ENCODE peak calls at places on chromosome 2, in four cellular contexts. One of them, this sample, is unnamed.

GRCh38 chr2:96197541-96198255 is 10.9 kb downstream of the STARD7 start:
- DNase-seq in esophagus muscularis mucosa: no peak
- DNase-seq in A549: no peak
- DNase-seq in body of pancreas: no peak
- DNase-seq in this sample: no peak

GRCh38 chr2:240964854-240965295 is 33.5 kb upstream of the SNED1 start:
- DNase-seq in esophagus muscularis mucosa: no peak
- DNase-seq in A549: no peak
- DNase-seq in body of pancreas: no peak
- DNase-seq in this sample: no peak

GRCh38 chr2:134216152-134216829 is 37.6 kb upstream of the MGAT5 start:
- DNase-seq in esophagus muscularis mucosa: no peak
- DNase-seq in A549: no peak
- DNase-seq in body of pancreas: no peak
- DNase-seq in this sample: no peak

GRCh38 chr2:171136024-171136423 is 24.7 kb downstream of the TLK1 start:
- DNase-seq in esophagus muscularis mucosa: no peak
- DNase-seq in A549: no peak
- DNase-seq in body of pancreas: no peak
- DNase-seq in this sample: no peak

GRCh38 chr2:18891598-18892345 is 302.4 kb upstream of the NT5C1B start:
- DNase-seq in esophagus muscularis mucosa: no peak
- DNase-seq in A549: no peak
- DNase-seq in body of pancreas: no peak
- DNase-seq in this sample: no peak

GRCh38 chr2:176687350-176687749 is 418.1 kb downstream of the MTX2 start:
- DNase-seq in esophagus muscularis mucosa: no peak
- DNase-seq in A549: no peak
- DNase-seq in body of pancreas: no peak
- DNase-seq in this sample: no peak

GRCh38 chr2:41720702-41721344 is 327.0 kb upstream of the PKDCC start:
- DNase-seq in esophagus muscularis mucosa: no peak
- DNase-seq in A549: no peak
- DNase-seq in body of pancreas: no peak
- DNase-seq in this sample: no peak

GRCh38 chr2:118881490-118882129 is 34.2 kb upstream of the EN1 start:
- DNase-seq in esophagus muscularis mucosa: peak; percentile 60
- DNase-seq in A549: peak; percentile 55
- DNase-seq in body of pancreas: peak; percentile 67
- DNase-seq in this sample: no peak

GRCh38 chr2:172997031-172997430 is 78.6 kb upstream of the MAP3K20 start:
- DNase-seq in esophagus muscularis mucosa: no peak
- DNase-seq in A549: no peak
- DNase-seq in body of pancreas: no peak
- DNase-seq in this sample: no peak

GRCh38 chr2:54015809-54016703 is 45.3 kb upstream of the PSME4 start:
- DNase-seq in esophagus muscularis mucosa: no peak
- DNase-seq in A549: peak; percentile 61
- DNase-seq in body of pancreas: no peak
- DNase-seq in this sample: no peak

GRCh38 chr2:63865159-63865799 is 23.6 kb downstream of the UGP2 start:
- DNase-seq in esophagus muscularis mucosa: no peak
- DNase-seq in A549: no peak
- DNase-seq in body of pancreas: no peak
- DNase-seq in this sample: no peak

GRCh38 chr2:240196716-240197438 is 56.4 kb upstream of the OTOS start:
- DNase-seq in esophagus muscularis mucosa: no peak
- DNase-seq in A549: no peak
- DNase-seq in body of pancreas: no peak
- DNase-seq in this sample: no peak

GRCh38 chr2:12389354-12390045 is 327.2 kb upstream of the TRIB2 start:
- DNase-seq in esophagus muscularis mucosa: no peak
- DNase-seq in A549: no peak
- DNase-seq in body of pancreas: no peak
- DNase-seq in this sample: no peak

GRCh38 chr2:29878898-29879297 is 42.5 kb downstream of the ALK start:
- DNase-seq in esophagus muscularis mucosa: peak; percentile 72
- DNase-seq in A549: peak; percentile 58
- DNase-seq in body of pancreas: no peak
- DNase-seq in this sample: no peak

GRCh38 chr2:72974436-72974754 is 57.1 kb downstream of the EMX1 start:
- DNase-seq in esophagus muscularis mucosa: no peak
- DNase-seq in A549: no peak
- DNase-seq in body of pancreas: no peak
- DNase-seq in this sample: no peak

GRCh38 chr2:164717000-164717597 is 95.8 kb upstream of the GRB14 start:
- DNase-seq in esophagus muscularis mucosa: no peak
- DNase-seq in A549: peak; percentile 54
- DNase-seq in body of pancreas: no peak
- DNase-seq in this sample: no peak

GRCh38 chr2:239372835-239373234 is 28.0 kb downstream of the HDAC4 start:
- DNase-seq in esophagus muscularis mucosa: no peak
- DNase-seq in A549: no peak
- DNase-seq in body of pancreas: no peak
- DNase-seq in this sample: no peak

GRCh38 chr2:133765693-133766092 is 197.4 kb upstream of the NCKAP5 start:
- DNase-seq in esophagus muscularis mucosa: no peak
- DNase-seq in A549: peak; percentile 58
- DNase-seq in body of pancreas: no peak
- DNase-seq in this sample: no peak

GRCh38 chr2:49178656-49179055 is 24.3 kb upstream of the FSHR start:
- DNase-seq in esophagus muscularis mucosa: peak; percentile 78
- DNase-seq in A549: no peak
- DNase-seq in body of pancreas: no peak
- DNase-seq in this sample: no peak

GRCh38 chr2:27375513-27376099 is 4.9 kb downstream of the ZNF513 start:
- DNase-seq in esophagus muscularis mucosa: no peak
- DNase-seq in A549: no peak
- DNase-seq in body of pancreas: no peak
- DNase-seq in this sample: no peak

GRCh38 chr2:206176128-206176527 is 16.4 kb downstream of the EEF1B2 start:
- DNase-seq in esophagus muscularis mucosa: no peak
- DNase-seq in A549: no peak
- DNase-seq in body of pancreas: no peak
- DNase-seq in this sample: no peak

GRCh38 chr2:74712223-74713053 is 58.4 kb downstream of the SEMA4F start:
- DNase-seq in esophagus muscularis mucosa: peak; percentile 62
- DNase-seq in A549: no peak
- DNase-seq in body of pancreas: no peak
- DNase-seq in this sample: no peak

GRCh38 chr2:172806426-172807008 is 70.9 kb downstream of the RAPGEF4 start:
- DNase-seq in esophagus muscularis mucosa: no peak
- DNase-seq in A549: peak; percentile 68
- DNase-seq in body of pancreas: no peak
- DNase-seq in this sample: no peak

GRCh38 chr2:19059076-19059475 is 299.3 kb downstream of the OSR1 start:
- DNase-seq in esophagus muscularis mucosa: no peak
- DNase-seq in A549: no peak
- DNase-seq in body of pancreas: no peak
- DNase-seq in this sample: no peak

GRCh38 chr2:168157926-168158325 is 89.5 kb downstream of the STK39 start:
- DNase-seq in esophagus muscularis mucosa: no peak
- DNase-seq in A549: no peak
- DNase-seq in body of pancreas: no peak
- DNase-seq in this sample: no peak

GRCh38 chr2:15747172-15747550 is 155.5 kb downstream of the DDX1 start:
- DNase-seq in esophagus muscularis mucosa: no peak
- DNase-seq in A549: no peak
- DNase-seq in body of pancreas: no peak
- DNase-seq in this sample: no peak

GRCh38 chr2:127047716-127048617 is 59.0 kb downstream of the BIN1 start:
- DNase-seq in esophagus muscularis mucosa: no peak
- DNase-seq in A549: no peak
- DNase-seq in body of pancreas: no peak
- DNase-seq in this sample: no peak

GRCh38 chr2:20294231-20294630 is 56.4 kb downstream of the PUM2 start:
- DNase-seq in esophagus muscularis mucosa: no peak
- DNase-seq in A549: no peak
- DNase-seq in body of pancreas: no peak
- DNase-seq in this sample: no peak

GRCh38 chr2:170660406-170660805 is 54.7 kb upstream of the SP5 start:
- DNase-seq in esophagus muscularis mucosa: no peak
- DNase-seq in A549: no peak
- DNase-seq in body of pancreas: no peak
- DNase-seq in this sample: no peak

GRCh38 chr2:233477548-233478433 is 88.8 kb downstream of the USP40 start:
- DNase-seq in esophagus muscularis mucosa: peak; percentile 62
- DNase-seq in A549: no peak
- DNase-seq in body of pancreas: no peak
- DNase-seq in this sample: no peak

GRCh38 chr2:36993841-36994620 is 27.7 kb upstream of the STRN start:
- DNase-seq in esophagus muscularis mucosa: no peak
- DNase-seq in A549: no peak
- DNase-seq in body of pancreas: no peak
- DNase-seq in this sample: no peak

GRCh38 chr2:1649871-1650473 is 94.3 kb downstream of the PXDN start:
- DNase-seq in esophagus muscularis mucosa: no peak
- DNase-seq in A549: no peak
- DNase-seq in body of pancreas: no peak
- DNase-seq in this sample: no peak

GRCh38 chr2:224645722-224646121 is 60.6 kb upstream of the CUL3 start:
- DNase-seq in esophagus muscularis mucosa: no peak
- DNase-seq in A549: no peak
- DNase-seq in body of pancreas: no peak
- DNase-seq in this sample: no peak

GRCh38 chr2:231034291-231034882 is 2.9 kb upstream of the C2orf72 start:
- DNase-seq in esophagus muscularis mucosa: no peak
- DNase-seq in A549: no peak
- DNase-seq in body of pancreas: no peak
- DNase-seq in this sample: no peak

GRCh38 chr2:112055110-112055832 is at the start of gene TMEM87B:
- DNase-seq in esophagus muscularis mucosa: peak; percentile 100
- DNase-seq in A549: peak; percentile 97
- DNase-seq in body of pancreas: peak; percentile 98
- DNase-seq in this sample: peak; percentile 92

GRCh38 chr2:100820346-100821254 is 661 bp downstream of the NPAS2 start:
- DNase-seq in esophagus muscularis mucosa: no peak
- DNase-seq in A549: no peak
- DNase-seq in body of pancreas: no peak
- DNase-seq in this sample: no peak

GRCh38 chr2:6986251-6986893 is 69.2 kb downstream of the RNF144A start:
- DNase-seq in esophagus muscularis mucosa: no peak
- DNase-seq in A549: peak; percentile 17
- DNase-seq in body of pancreas: peak; percentile 81
- DNase-seq in this sample: no peak

DNA sequence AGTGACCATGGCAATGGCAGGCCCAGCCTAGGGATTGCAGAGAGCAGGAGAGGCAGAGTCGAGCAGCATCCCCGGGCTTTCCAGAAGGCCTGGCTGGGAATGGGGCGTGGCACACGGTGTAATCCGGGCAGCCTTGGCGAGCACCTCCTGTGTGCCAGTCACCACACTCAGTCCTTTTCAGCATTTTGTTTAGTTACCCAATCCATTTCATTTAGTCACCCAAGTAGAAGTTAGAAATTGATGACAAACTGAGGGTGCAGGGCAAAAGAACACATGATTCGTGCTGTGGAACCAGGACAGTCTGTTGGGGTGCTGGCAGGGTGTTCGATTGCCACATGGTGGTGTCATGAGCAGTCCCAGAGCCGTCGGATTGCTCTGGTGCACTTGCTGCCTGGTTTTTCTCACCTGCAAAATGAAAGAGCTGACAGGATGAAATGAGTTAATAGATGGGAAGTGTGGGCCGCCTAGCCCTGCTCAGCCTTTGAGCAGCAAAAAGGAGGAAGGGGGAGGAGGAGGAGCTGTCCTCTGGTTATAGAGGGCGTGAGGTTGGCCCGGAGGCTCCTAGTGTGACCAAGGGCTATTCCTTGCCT is 299.4 kb downstream of the AGAP1 start:
- DNase-seq in esophagus muscularis mucosa: no peak
- DNase-seq in A549: peak; percentile 25
- DNase-seq in body of pancreas: no peak
- DNase-seq in this sample: no peak
- TF ChIP-seq CTCF in esophagus muscularis mucosa: no peak
- TF ChIP-seq CTCF in A549: peak; percentile 41
- TF ChIP-seq CTCF in body of pancreas: no peak
- TF ChIP-seq CTCF in this sample: no peak

GRCh38 chr2:190950566-190950991 is 63.4 kb downstream of the STAT1 start:
- DNase-seq in esophagus muscularis mucosa: no peak
- DNase-seq in A549: no peak
- DNase-seq in body of pancreas: no peak
- DNase-seq in this sample: no peak
- TF ChIP-seq POLR2A in esophagus muscularis mucosa: no peak
- TF ChIP-seq POLR2A in A549: no peak
- TF ChIP-seq POLR2A in body of pancreas: no peak
- TF ChIP-seq POLR2A in this sample: no peak

GRCh38 chr2:3729786-3730185 is 26.4 kb downstream of the DCDC2C start:
- DNase-seq in esophagus muscularis mucosa: no peak
- DNase-seq in A549: no peak
- DNase-seq in body of pancreas: no peak
- DNase-seq in this sample: no peak
- TF ChIP-seq CTCF in esophagus muscularis mucosa: no peak
- TF ChIP-seq CTCF in A549: no peak
- TF ChIP-seq CTCF in body of pancreas: no peak
- TF ChIP-seq CTCF in this sample: no peak

DNA sequence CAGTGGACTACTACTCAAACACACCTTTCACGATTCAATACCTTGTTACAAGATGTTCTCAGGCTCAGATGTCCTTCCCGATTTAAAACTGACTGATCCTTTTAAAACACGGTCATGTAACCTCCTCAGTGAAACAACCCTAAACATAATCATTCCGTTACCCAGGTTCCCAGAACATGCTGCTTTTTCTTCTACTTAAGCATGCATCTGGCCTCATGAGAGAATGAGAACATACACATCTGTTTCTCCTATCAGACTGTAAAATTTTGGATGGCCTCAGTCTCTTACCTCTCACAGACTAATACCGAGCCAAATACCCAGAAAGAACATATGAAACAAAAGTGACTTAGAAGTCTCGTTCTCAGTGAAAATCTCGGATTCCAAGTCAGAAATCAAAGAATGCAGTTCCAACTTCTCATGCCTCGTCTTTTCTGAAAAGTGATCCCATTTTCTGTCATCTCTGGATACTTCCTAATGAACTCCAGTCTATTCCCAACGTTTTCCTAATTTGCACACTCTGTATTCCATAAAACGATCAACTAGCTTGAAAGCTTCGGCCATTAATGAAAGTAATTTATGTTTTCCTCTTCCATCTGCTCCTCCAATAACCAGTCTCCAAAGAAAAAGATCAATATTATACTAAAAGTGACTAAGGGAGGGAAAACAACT is 924 bp downstream of the SF3B1 start:
- DNase-seq in esophagus muscularis mucosa: no peak
- DNase-seq in A549: no peak
- DNase-seq in body of pancreas: no peak
- DNase-seq in this sample: no peak
- TF ChIP-seq POLR2A in esophagus muscularis mucosa: no peak
- TF ChIP-seq POLR2A in A549: no peak
- TF ChIP-seq POLR2A in body of pancreas: no peak
- TF ChIP-seq POLR2A in this sample: no peak